ENCODE peak calls at places on chromosomes 16 and 17, in eight cellular contexts. One of them, this sample, is unnamed. For H3K9me3, the result is how much of the 10 kb centered on the place peaks cover.

GRCh38 chr17:75652341-75652740 is 14.6 kb downstream of the RECQL5 start:
- DNase-seq in fibroblast of lung: no peak
- DNase-seq in cardiac muscle cell: no peak
- DNase-seq in tibial artery: no peak
- DNase-seq in small intestine: no peak
- DNase-seq in aorta: no peak
- DNase-seq in neuronal stem cell: no peak
- DNase-seq in heart left ventricle: no peak
- DNase-seq in this sample: no peak

GRCh38 chr17:19021622-19022083 is 17.1 kb upstream of the FAM83G start:
- DNase-seq in fibroblast of lung: no peak
- DNase-seq in cardiac muscle cell: no peak
- DNase-seq in tibial artery: no peak
- DNase-seq in small intestine: no peak
- DNase-seq in aorta: peak
- DNase-seq in neuronal stem cell: no peak
- DNase-seq in heart left ventricle: peak
- DNase-seq in this sample: no peak

GRCh38 chr16:7303014-7303676 is 29.5 kb upstream of the RBFOX1 start:
- DNase-seq in fibroblast of lung: no peak
- DNase-seq in cardiac muscle cell: peak
- DNase-seq in tibial artery: no peak
- DNase-seq in small intestine: no peak
- DNase-seq in aorta: no peak
- DNase-seq in neuronal stem cell: peak
- DNase-seq in heart left ventricle: peak
- DNase-seq in this sample: no peak

GRCh38 chr17:59722623-59723022 is 15.2 kb downstream of the VMP1 start:
- DNase-seq in fibroblast of lung: no peak
- DNase-seq in cardiac muscle cell: no peak
- DNase-seq in tibial artery: no peak
- DNase-seq in small intestine: no peak
- DNase-seq in aorta: no peak
- DNase-seq in neuronal stem cell: no peak
- DNase-seq in heart left ventricle: no peak
- DNase-seq in this sample: no peak

GRCh38 chr16:4376126-4376819 is 4.6 kb downstream of the VASN start:
- DNase-seq in fibroblast of lung: peak
- DNase-seq in cardiac muscle cell: no peak
- DNase-seq in tibial artery: peak
- DNase-seq in small intestine: no peak
- DNase-seq in aorta: peak
- DNase-seq in neuronal stem cell: no peak
- DNase-seq in heart left ventricle: peak
- DNase-seq in this sample: peak

GRCh38 chr17:29565643-29566472 is 979 bp downstream of the ABHD15 start:
- DNase-seq in fibroblast of lung: no peak
- DNase-seq in cardiac muscle cell: peak
- DNase-seq in tibial artery: no peak
- DNase-seq in small intestine: peak
- DNase-seq in aorta: peak
- DNase-seq in neuronal stem cell: peak
- DNase-seq in heart left ventricle: no peak
- DNase-seq in this sample: peak

GRCh38 chr17:38881600-38882191 is 11.8 kb downstream of the LASP1 start:
- DNase-seq in fibroblast of lung: peak
- DNase-seq in cardiac muscle cell: peak
- DNase-seq in tibial artery: peak
- DNase-seq in small intestine: no peak
- DNase-seq in aorta: peak
- DNase-seq in neuronal stem cell: no peak
- DNase-seq in heart left ventricle: peak
- DNase-seq in this sample: peak

GRCh38 chr17:48378696-48379095 is 51.3 kb downstream of the SKAP1 start:
- DNase-seq in fibroblast of lung: no peak
- DNase-seq in cardiac muscle cell: no peak
- DNase-seq in tibial artery: no peak
- DNase-seq in small intestine: no peak
- DNase-seq in aorta: no peak
- DNase-seq in neuronal stem cell: no peak
- DNase-seq in heart left ventricle: no peak
- DNase-seq in this sample: no peak

GRCh38 chr16:64132686-64133085 is 989.2 kb downstream of the CDH11 start:
- DNase-seq in fibroblast of lung: no peak
- DNase-seq in cardiac muscle cell: no peak
- DNase-seq in tibial artery: no peak
- DNase-seq in small intestine: no peak
- DNase-seq in aorta: no peak
- DNase-seq in neuronal stem cell: no peak
- DNase-seq in heart left ventricle: no peak
- DNase-seq in this sample: no peak

GRCh38 chr16:27470567-27471431 is 68.8 kb downstream of the IL21R start:
- DNase-seq in fibroblast of lung: peak
- DNase-seq in cardiac muscle cell: no peak
- DNase-seq in tibial artery: peak
- DNase-seq in small intestine: no peak
- DNase-seq in aorta: peak
- DNase-seq in neuronal stem cell: no peak
- DNase-seq in heart left ventricle: no peak
- DNase-seq in this sample: peak

GRCh38 chr16:12794486-12795399 is 8.9 kb downstream of the CPPED1 start:
- DNase-seq in fibroblast of lung: no peak
- DNase-seq in cardiac muscle cell: no peak
- DNase-seq in tibial artery: no peak
- DNase-seq in small intestine: no peak
- DNase-seq in aorta: peak
- DNase-seq in neuronal stem cell: no peak
- DNase-seq in heart left ventricle: peak
- DNase-seq in this sample: peak

GRCh38 chr16:54544553-54545180 is 258.1 kb upstream of the IRX3 start:
- DNase-seq in fibroblast of lung: no peak
- DNase-seq in cardiac muscle cell: peak
- DNase-seq in tibial artery: no peak
- DNase-seq in small intestine: no peak
- DNase-seq in aorta: no peak
- DNase-seq in neuronal stem cell: no peak
- DNase-seq in heart left ventricle: no peak
- DNase-seq in this sample: no peak

GRCh38 chr17:28726396-28726911 is 421 bp upstream of the TLCD1 start:
- DNase-seq in fibroblast of lung: peak
- DNase-seq in cardiac muscle cell: peak
- DNase-seq in tibial artery: peak
- DNase-seq in small intestine: peak
- DNase-seq in aorta: peak
- DNase-seq in neuronal stem cell: peak
- DNase-seq in heart left ventricle: peak
- DNase-seq in this sample: no peak

GRCh38 chr17:42247734-42248133 is 28.5 kb downstream of the STAT5B start:
- DNase-seq in fibroblast of lung: peak
- DNase-seq in cardiac muscle cell: no peak
- DNase-seq in tibial artery: no peak
- DNase-seq in small intestine: no peak
- DNase-seq in aorta: peak
- DNase-seq in neuronal stem cell: no peak
- DNase-seq in heart left ventricle: no peak
- DNase-seq in this sample: no peak

GRCh38 chr16:79204486-79204885 is 396.1 kb downstream of the MAF start:
- DNase-seq in fibroblast of lung: no peak
- DNase-seq in cardiac muscle cell: no peak
- DNase-seq in tibial artery: no peak
- DNase-seq in small intestine: no peak
- DNase-seq in aorta: no peak
- DNase-seq in neuronal stem cell: no peak
- DNase-seq in heart left ventricle: no peak
- DNase-seq in this sample: no peak

GRCh38 chr16:87461466-87461975 is 31.3 kb downstream of the ZCCHC14 start:
- DNase-seq in fibroblast of lung: peak
- DNase-seq in cardiac muscle cell: peak
- DNase-seq in tibial artery: peak
- DNase-seq in small intestine: peak
- DNase-seq in aorta: peak
- DNase-seq in neuronal stem cell: peak
- DNase-seq in heart left ventricle: peak
- DNase-seq in this sample: peak

GRCh38 chr16:21026846-21027245 is 123.8 kb downstream of the DNAH3 start:
- DNase-seq in fibroblast of lung: no peak
- DNase-seq in cardiac muscle cell: no peak
- DNase-seq in tibial artery: no peak
- DNase-seq in small intestine: no peak
- DNase-seq in aorta: no peak
- DNase-seq in neuronal stem cell: no peak
- DNase-seq in heart left ventricle: no peak
- DNase-seq in this sample: no peak

GRCh38 chr17:41864498-41864836 is 756 bp downstream of the KLHL11 start:
- DNase-seq in fibroblast of lung: no peak
- DNase-seq in cardiac muscle cell: peak
- DNase-seq in tibial artery: no peak
- DNase-seq in small intestine: no peak
- DNase-seq in aorta: no peak
- DNase-seq in neuronal stem cell: no peak
- DNase-seq in heart left ventricle: no peak
- DNase-seq in this sample: no peak

GRCh38 chr17:40168262-40168832 is 8.9 kb upstream of the RAPGEFL1 start:
- DNase-seq in fibroblast of lung: peak
- DNase-seq in cardiac muscle cell: peak
- DNase-seq in tibial artery: no peak
- DNase-seq in small intestine: peak
- DNase-seq in aorta: no peak
- DNase-seq in neuronal stem cell: no peak
- DNase-seq in heart left ventricle: no peak
- DNase-seq in this sample: no peak

DNA sequence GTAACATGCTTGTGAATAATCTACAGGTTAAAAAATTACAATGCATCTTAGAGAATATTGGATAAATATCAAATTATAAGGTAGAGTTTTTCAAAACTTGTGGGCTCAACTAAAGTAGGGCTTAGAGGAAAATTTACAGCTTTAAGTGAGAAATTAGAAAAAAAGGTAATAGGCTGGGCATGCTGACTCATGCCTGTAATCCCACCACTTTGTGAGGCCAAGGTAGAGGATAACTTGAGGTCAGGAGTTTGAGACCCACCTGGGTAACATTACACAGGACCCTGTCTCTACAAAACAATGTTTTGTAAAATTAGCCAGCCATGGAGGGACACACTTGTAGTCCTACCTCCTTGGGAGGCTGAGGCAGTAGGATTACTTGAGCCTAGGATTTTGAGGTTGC is 4.5 kb downstream of the ATF7IP2 start:
- DNase-seq in fibroblast of lung: no peak
- DNase-seq in cardiac muscle cell: no peak
- DNase-seq in tibial artery: no peak
- DNase-seq in small intestine: no peak
- DNase-seq in aorta: no peak
- DNase-seq in neuronal stem cell: no peak
- DNase-seq in heart left ventricle: no peak
- DNase-seq in this sample: no peak
- H3K9me3 ChIP-seq in fibroblast of lung: under half
- H3K9me3 ChIP-seq in cardiac muscle cell: under half
- H3K9me3 ChIP-seq in tibial artery: under half
- H3K9me3 ChIP-seq in small intestine: under half
- H3K9me3 ChIP-seq in aorta: under half
- H3K9me3 ChIP-seq in neuronal stem cell: under half
- H3K9me3 ChIP-seq in heart left ventricle: under half
- H3K9me3 ChIP-seq in this sample: under half

DNA sequence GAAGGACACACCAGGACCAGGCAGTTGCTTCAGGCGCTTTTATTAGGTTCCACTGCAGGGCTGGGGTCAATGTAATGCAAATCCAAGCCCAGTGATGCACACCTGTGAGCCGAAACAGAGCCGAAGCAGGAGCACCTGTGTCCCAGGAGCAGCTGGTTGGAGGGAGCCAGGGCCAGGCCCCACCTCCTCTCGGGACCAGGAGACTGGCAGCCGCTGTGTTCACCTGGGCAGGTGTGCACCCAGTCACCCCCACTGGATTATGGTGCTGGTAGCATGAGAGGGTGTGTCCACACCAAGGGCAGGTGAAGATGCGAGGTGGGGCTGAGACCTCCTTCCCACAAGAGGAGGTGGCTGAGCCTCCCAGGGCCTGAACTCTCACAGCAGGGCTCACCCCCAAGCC is 4.7 kb upstream of the FAAP100 start:
- DNase-seq in fibroblast of lung: no peak
- DNase-seq in cardiac muscle cell: no peak
- DNase-seq in tibial artery: no peak
- DNase-seq in small intestine: peak
- DNase-seq in aorta: no peak
- DNase-seq in neuronal stem cell: no peak
- DNase-seq in heart left ventricle: no peak
- DNase-seq in this sample: no peak
- H3K27ac ChIP-seq in fibroblast of lung: no peak
- H3K27ac ChIP-seq in cardiac muscle cell: peak
- H3K27ac ChIP-seq in tibial artery: peak
- H3K27ac ChIP-seq in small intestine: peak
- H3K27ac ChIP-seq in aorta: no peak
- H3K27ac ChIP-seq in neuronal stem cell: no peak
- H3K27ac ChIP-seq in heart left ventricle: peak
- H3K27ac ChIP-seq in this sample: peak

GRCh38 chr17:10087333-10087732 is 111.1 kb downstream of the GAS7 start:
- DNase-seq in fibroblast of lung: no peak
- DNase-seq in cardiac muscle cell: no peak
- DNase-seq in tibial artery: no peak
- DNase-seq in small intestine: no peak
- DNase-seq in aorta: no peak
- DNase-seq in neuronal stem cell: no peak
- DNase-seq in heart left ventricle: no peak
- DNase-seq in this sample: no peak

GRCh38 chr17:10082795-10083194 is 115.6 kb downstream of the GAS7 start:
- DNase-seq in fibroblast of lung: no peak
- DNase-seq in cardiac muscle cell: no peak
- DNase-seq in tibial artery: no peak
- DNase-seq in small intestine: no peak
- DNase-seq in aorta: no peak
- DNase-seq in neuronal stem cell: no peak
- DNase-seq in heart left ventricle: no peak
- DNase-seq in this sample: no peak

GRCh38 chr17:10088444-10088843 is 110.0 kb downstream of the GAS7 start:
- DNase-seq in fibroblast of lung: no peak
- DNase-seq in cardiac muscle cell: no peak
- DNase-seq in tibial artery: no peak
- DNase-seq in small intestine: no peak
- DNase-seq in aorta: no peak
- DNase-seq in neuronal stem cell: no peak
- DNase-seq in heart left ventricle: no peak
- DNase-seq in this sample: no peak

GRCh38 chr17:10081571-10082169 is 116.7 kb downstream of the GAS7 start:
- DNase-seq in fibroblast of lung: no peak
- DNase-seq in cardiac muscle cell: no peak
- DNase-seq in tibial artery: no peak
- DNase-seq in small intestine: no peak
- DNase-seq in aorta: no peak
- DNase-seq in neuronal stem cell: no peak
- DNase-seq in heart left ventricle: no peak
- DNase-seq in this sample: no peak

GRCh38 chr17:10083864-10084263 is 114.5 kb downstream of the GAS7 start:
- DNase-seq in fibroblast of lung: no peak
- DNase-seq in cardiac muscle cell: no peak
- DNase-seq in tibial artery: no peak
- DNase-seq in small intestine: no peak
- DNase-seq in aorta: no peak
- DNase-seq in neuronal stem cell: no peak
- DNase-seq in heart left ventricle: no peak
- DNase-seq in this sample: no peak
- H3K9me3 ChIP-seq in fibroblast of lung: under half
- H3K9me3 ChIP-seq in cardiac muscle cell: under half
- H3K9me3 ChIP-seq in tibial artery: under half
- H3K9me3 ChIP-seq in small intestine: under half
- H3K9me3 ChIP-seq in aorta: under half
- H3K9me3 ChIP-seq in neuronal stem cell: under half
- H3K9me3 ChIP-seq in heart left ventricle: under half
- H3K9me3 ChIP-seq in this sample: under half

GRCh38 chr16:86110726-86111125 is 211.8 kb downstream of the IRF8 start:
- DNase-seq in fibroblast of lung: no peak
- DNase-seq in cardiac muscle cell: no peak
- DNase-seq in tibial artery: no peak
- DNase-seq in small intestine: no peak
- DNase-seq in aorta: no peak
- DNase-seq in neuronal stem cell: no peak
- DNase-seq in heart left ventricle: no peak
- DNase-seq in this sample: no peak
- H3K27ac ChIP-seq in fibroblast of lung: no peak
- H3K27ac ChIP-seq in cardiac muscle cell: no peak
- H3K27ac ChIP-seq in tibial artery: no peak
- H3K27ac ChIP-seq in small intestine: no peak
- H3K27ac ChIP-seq in aorta: no peak
- H3K27ac ChIP-seq in neuronal stem cell: no peak
- H3K27ac ChIP-seq in heart left ventricle: no peak
- H3K27ac ChIP-seq in this sample: no peak

This sample was measured in right atrium auricular region.